ENCODE peak calls at places on chromosome 3, in four cellular contexts. One of them, this sample, is unnamed.

GRCh38 chr3:126535636-126536035 is 11.7 kb downstream of the CHST13 start:
- DNase-seq in WTC11: no peak
- DNase-seq in HepG2: no peak
- DNase-seq in K562: no peak
- DNase-seq in this sample: no peak

GRCh38 chr3:59727902-59728301 is 678.1 kb upstream of the CFAP20DC start:
- DNase-seq in WTC11: no peak
- DNase-seq in HepG2: no peak
- DNase-seq in K562: no peak
- DNase-seq in this sample: no peak

GRCh38 chr3:171446801-171447578 is 13.2 kb downstream of the TNIK start:
- DNase-seq in WTC11: no peak
- DNase-seq in HepG2: no peak
- DNase-seq in K562: peak; percentile 23
- DNase-seq in this sample: no peak

GRCh38 chr3:122415762-122416654 is at the start of gene WDR5B:
- DNase-seq in WTC11: peak; percentile 98
- DNase-seq in HepG2: peak; percentile 96
- DNase-seq in K562: peak; percentile 99
- DNase-seq in this sample: peak; percentile 98

GRCh38 chr3:189001559-189001958 is 170.2 kb upstream of the TPRG1 start:
- DNase-seq in WTC11: no peak
- DNase-seq in HepG2: no peak
- DNase-seq in K562: no peak
- DNase-seq in this sample: no peak

GRCh38 chr3:168973206-168973605 is 690.3 kb downstream of the MECOM start:
- DNase-seq in WTC11: no peak
- DNase-seq in HepG2: no peak
- DNase-seq in K562: no peak
- DNase-seq in this sample: no peak

GRCh38 chr3:31847760-31848159 is 133.3 kb downstream of the OSBPL10 start:
- DNase-seq in WTC11: no peak
- DNase-seq in HepG2: no peak
- DNase-seq in K562: no peak
- DNase-seq in this sample: no peak

GRCh38 chr3:55482496-55483195 is 4.5 kb downstream of the WNT5A start:
- DNase-seq in WTC11: peak; percentile 58
- DNase-seq in HepG2: no peak
- DNase-seq in K562: no peak
- DNase-seq in this sample: no peak

GRCh38 chr3:111794701-111795100 is 64.4 kb upstream of the PHLDB2 start:
- DNase-seq in WTC11: no peak
- DNase-seq in HepG2: no peak
- DNase-seq in K562: no peak
- DNase-seq in this sample: no peak

GRCh38 chr3:72153477-72154314 is 368.7 kb upstream of the PROK2 start:
- DNase-seq in WTC11: no peak
- DNase-seq in HepG2: no peak
- DNase-seq in K562: no peak
- DNase-seq in this sample: no peak

GRCh38 chr3:68088216-68088615 is 433.8 kb upstream of the SUCLG2 start:
- DNase-seq in WTC11: no peak
- DNase-seq in HepG2: no peak
- DNase-seq in K562: no peak
- DNase-seq in this sample: no peak

GRCh38 chr3:188901126-188901525 is 270.6 kb upstream of the TPRG1 start:
- DNase-seq in WTC11: no peak
- DNase-seq in HepG2: no peak
- DNase-seq in K562: no peak
- DNase-seq in this sample: no peak

GRCh38 chr3:130896101-130896500 is 2.2 kb downstream of the ATP2C1 start:
- DNase-seq in WTC11: no peak
- DNase-seq in HepG2: no peak
- DNase-seq in K562: no peak
- DNase-seq in this sample: no peak

GRCh38 chr3:23663246-23663645 is 142.5 kb upstream of the UBE2E1 start:
- DNase-seq in WTC11: no peak
- DNase-seq in HepG2: no peak
- DNase-seq in K562: no peak
- DNase-seq in this sample: no peak

GRCh38 chr3:138196023-138196422 is 8.9 kb downstream of the ARMC8 start:
- DNase-seq in WTC11: no peak
- DNase-seq in HepG2: no peak
- DNase-seq in K562: no peak
- DNase-seq in this sample: no peak

DNA sequence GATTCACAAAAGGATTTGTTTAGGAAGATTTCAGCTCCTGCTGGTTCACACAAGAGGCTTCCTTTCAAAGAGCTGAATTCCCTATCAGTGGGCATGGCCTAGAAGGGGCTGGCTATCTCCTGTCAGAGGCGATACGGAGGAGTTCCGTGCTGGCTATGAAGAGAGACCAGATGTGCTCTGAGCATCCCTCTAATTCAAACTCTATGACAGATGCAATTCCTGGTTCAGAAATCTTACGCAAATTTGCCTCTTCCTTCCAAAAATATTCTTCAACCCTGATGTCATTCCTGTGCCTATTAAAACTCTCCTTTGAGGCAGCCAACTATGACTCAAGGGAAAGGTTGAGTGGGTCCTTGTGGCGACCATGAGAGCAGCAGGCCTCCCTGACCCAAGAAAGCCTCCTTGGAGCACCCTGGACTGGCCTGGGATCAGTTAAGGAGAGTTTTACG is 139.3 kb upstream of the HES1 start:
- DNase-seq in WTC11: no peak
- DNase-seq in HepG2: no peak
- DNase-seq in K562: no peak
- DNase-seq in this sample: no peak
- TF ChIP-seq CREM in WTC11: no peak
- TF ChIP-seq CREM in HepG2: no peak
- TF ChIP-seq CREM in K562: no peak
- TF ChIP-seq CREM in this sample: no peak

GRCh38 chr3:136023264-136023978 is 57.9 kb downstream of the PPP2R3A start:
- DNase-seq in WTC11: no peak
- DNase-seq in HepG2: no peak
- DNase-seq in K562: no peak
- DNase-seq in this sample: no peak

GRCh38 chr3:136022518-136023263 is 57.2 kb downstream of the PPP2R3A start:
- DNase-seq in WTC11: no peak
- DNase-seq in HepG2: no peak
- DNase-seq in K562: no peak
- DNase-seq in this sample: no peak

GRCh38 chr3:136021798-136022197 is 56.3 kb downstream of the PPP2R3A start:
- DNase-seq in WTC11: no peak
- DNase-seq in HepG2: no peak
- DNase-seq in K562: no peak
- DNase-seq in this sample: no peak

GRCh38 chr3:136018876-136019275 is 53.3 kb downstream of the PPP2R3A start:
- DNase-seq in WTC11: no peak
- DNase-seq in HepG2: no peak
- DNase-seq in K562: no peak
- DNase-seq in this sample: no peak
- TF ChIP-seq CREM in WTC11: no peak
- TF ChIP-seq CREM in HepG2: no peak
- TF ChIP-seq CREM in K562: no peak
- TF ChIP-seq CREM in this sample: no peak

GRCh38 chr3:175187586-175187985 is 328.5 kb downstream of the NAALADL2 start:
- DNase-seq in WTC11: no peak
- DNase-seq in HepG2: no peak
- DNase-seq in K562: no peak
- DNase-seq in this sample: no peak

GRCh38 chr3:175185903-175186302 is 326.8 kb downstream of the NAALADL2 start:
- DNase-seq in WTC11: no peak
- DNase-seq in HepG2: no peak
- DNase-seq in K562: no peak
- DNase-seq in this sample: no peak

GRCh38 chr3:175184392-175184791 is 325.3 kb downstream of the NAALADL2 start:
- DNase-seq in WTC11: no peak
- DNase-seq in HepG2: no peak
- DNase-seq in K562: no peak
- DNase-seq in this sample: no peak

DNA sequence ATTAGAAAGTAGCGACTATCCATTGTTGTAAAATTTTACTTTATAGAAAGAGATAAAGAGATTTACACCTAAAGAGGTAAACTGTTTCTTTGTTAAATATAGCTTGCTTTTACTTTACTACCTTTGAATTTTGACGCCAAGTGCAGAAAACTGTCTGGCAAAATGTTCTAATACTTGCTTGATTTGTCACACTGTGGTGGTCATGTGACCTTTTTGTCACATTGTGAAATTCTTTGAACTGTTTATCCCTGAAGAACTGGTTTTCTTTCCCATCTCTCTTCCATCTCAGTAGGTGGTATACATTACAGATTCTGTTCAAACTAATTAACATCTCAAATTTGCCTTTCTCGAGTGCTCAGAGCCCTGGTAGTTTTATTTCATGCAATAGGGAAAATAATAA is 327.4 kb downstream of the NAALADL2 start:
- DNase-seq in WTC11: no peak
- DNase-seq in HepG2: no peak
- DNase-seq in K562: no peak
- DNase-seq in this sample: no peak
- TF ChIP-seq CREM in WTC11: no peak
- TF ChIP-seq CREM in HepG2: no peak
- TF ChIP-seq CREM in K562: no peak
- TF ChIP-seq CREM in this sample: no peak

GRCh38 chr3:64595253-64595694 is 92.5 kb downstream of the ADAMTS9 start:
- DNase-seq in WTC11: no peak
- DNase-seq in HepG2: no peak
- DNase-seq in K562: no peak
- DNase-seq in this sample: no peak

GRCh38 chr3:64599651-64600050 is 88.1 kb downstream of the ADAMTS9 start:
- DNase-seq in WTC11: no peak
- DNase-seq in HepG2: no peak
- DNase-seq in K562: no peak
- DNase-seq in this sample: no peak

GRCh38 chr3:64593350-64593749 is 94.5 kb downstream of the ADAMTS9 start:
- DNase-seq in WTC11: no peak
- DNase-seq in HepG2: no peak
- DNase-seq in K562: no peak
- DNase-seq in this sample: no peak

GRCh38 chr3:64591606-64592005 is 96.2 kb downstream of the ADAMTS9 start:
- DNase-seq in WTC11: no peak
- DNase-seq in HepG2: no peak
- DNase-seq in K562: no peak
- DNase-seq in this sample: no peak

DNA sequence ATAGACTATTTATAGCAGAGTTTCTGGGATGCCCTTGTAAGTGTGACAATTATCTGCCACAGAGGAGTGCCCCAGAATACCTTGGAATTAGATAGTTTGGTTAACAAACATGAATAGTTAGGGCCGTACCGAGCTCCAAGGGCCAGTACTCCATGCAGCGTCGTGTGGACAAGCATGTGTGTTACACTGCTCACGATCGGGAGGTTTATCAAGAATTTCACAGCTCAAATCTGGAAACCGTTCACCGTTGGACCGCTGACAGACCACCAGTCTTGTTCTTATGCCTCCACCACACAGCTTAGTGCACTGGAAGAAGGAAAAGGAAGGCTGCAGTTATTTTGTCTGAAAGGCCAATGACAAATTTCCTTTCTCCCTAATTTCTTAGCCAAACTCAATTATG is 93.7 kb downstream of the ADAMTS9 start:
- DNase-seq in WTC11: no peak
- DNase-seq in HepG2: no peak
- DNase-seq in K562: no peak
- DNase-seq in this sample: no peak
- TF ChIP-seq CREM in WTC11: no peak
- TF ChIP-seq CREM in HepG2: no peak
- TF ChIP-seq CREM in K562: no peak
- TF ChIP-seq CREM in this sample: no peak

DNA sequence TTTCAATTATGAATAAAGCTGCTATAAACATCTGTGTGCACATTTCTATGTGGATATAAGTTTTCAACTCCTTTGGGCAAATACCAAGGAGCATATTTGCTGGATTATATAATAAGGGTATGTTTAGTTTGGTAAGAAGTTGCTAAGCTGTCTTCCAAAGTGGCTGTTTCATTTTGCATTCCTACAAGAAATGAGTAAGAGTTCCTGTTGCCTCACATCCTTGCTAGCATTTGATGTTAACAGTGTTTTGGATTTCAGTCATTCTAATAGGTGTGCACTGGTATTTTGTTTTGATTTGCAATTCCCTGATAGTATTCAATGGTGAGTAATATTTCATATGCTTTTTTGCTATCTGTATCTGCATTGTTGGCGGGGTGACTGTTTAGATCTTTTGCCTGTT is 120.7 kb upstream of the MDFIC2 start:
- DNase-seq in WTC11: no peak
- DNase-seq in HepG2: no peak
- DNase-seq in K562: no peak
- DNase-seq in this sample: no peak
- TF ChIP-seq CREM in WTC11: no peak
- TF ChIP-seq CREM in HepG2: no peak
- TF ChIP-seq CREM in K562: no peak
- TF ChIP-seq CREM in this sample: no peak

DNA sequence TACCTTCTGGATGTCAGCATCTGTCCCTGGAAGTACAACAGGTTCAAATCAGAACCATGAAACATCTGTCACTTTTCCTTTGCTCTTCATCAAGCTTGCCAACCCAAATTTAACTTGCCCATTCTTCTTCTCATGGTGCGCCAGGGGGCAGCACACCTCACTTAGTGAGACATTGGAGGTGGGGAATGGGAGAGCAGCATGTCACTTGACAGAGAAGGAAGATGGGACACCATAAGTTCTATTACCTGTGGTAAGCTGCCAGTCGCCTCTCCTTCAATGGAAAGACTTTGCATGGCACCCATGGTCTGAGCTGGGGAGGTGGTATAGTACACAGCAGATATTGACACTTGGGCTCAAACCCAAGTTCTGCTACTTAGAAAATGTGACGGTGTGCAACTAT is 2.9 kb downstream of the SCN5A start:
- DNase-seq in WTC11: no peak
- DNase-seq in HepG2: peak; percentile 60
- DNase-seq in K562: peak; percentile 60
- DNase-seq in this sample: no peak
- TF ChIP-seq CREM in WTC11: no peak
- TF ChIP-seq CREM in HepG2: no peak
- TF ChIP-seq CREM in K562: no peak
- TF ChIP-seq CREM in this sample: no peak

DNA sequence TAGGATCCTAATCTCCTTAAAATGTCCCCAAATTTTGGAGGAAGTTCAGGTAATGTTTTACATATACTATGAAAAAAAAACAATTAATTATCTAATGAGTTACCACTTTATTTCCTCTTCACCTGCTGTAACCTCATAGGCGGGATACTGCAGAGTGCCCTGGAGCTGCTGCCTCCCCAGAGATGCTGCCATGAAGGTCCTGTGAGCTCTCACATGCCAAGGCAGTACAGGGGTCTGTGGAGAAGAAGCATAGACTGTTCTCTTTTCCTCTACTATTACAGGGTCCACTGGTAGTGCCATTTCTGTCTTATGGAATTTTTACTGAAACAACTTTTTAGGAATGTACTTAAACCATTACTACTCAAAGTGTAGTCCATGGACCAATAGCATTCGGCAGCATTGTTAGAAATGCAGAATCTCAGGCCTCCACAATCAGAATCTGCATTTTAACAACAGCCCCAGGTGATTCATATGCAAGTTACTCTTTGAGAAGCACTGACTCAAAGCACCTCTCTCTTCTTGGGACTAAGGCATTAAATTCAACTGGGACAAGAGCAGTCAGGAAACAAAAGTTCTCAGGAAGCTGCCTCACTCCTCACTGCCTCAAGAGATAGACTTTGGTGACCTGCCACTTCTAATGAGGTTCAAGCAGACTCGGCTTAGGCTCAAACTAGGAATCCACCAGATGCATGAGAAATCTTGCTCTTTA is 30.3 kb upstream of the CPOX start:
- DNase-seq in WTC11: no peak
- DNase-seq in HepG2: no peak
- DNase-seq in K562: no peak
- DNase-seq in this sample: no peak
- TF ChIP-seq CREM in WTC11: no peak
- TF ChIP-seq CREM in HepG2: no peak
- TF ChIP-seq CREM in K562: no peak
- TF ChIP-seq CREM in this sample: no peak

This sample was measured in GM12878.